ENCODE peak calls at places on chromosomes 1 and 21, in five cellular contexts. H is fibroblast of the aortic adventitia, U is heart left ventricle, B is heart right ventricle, E is spleen. I is an unnamed sample.

GRCh38 chr1:2859881-2860430 is 58.5 kb upstream of the TTC34 start:
- DNase-seq in B (no peak), E (no peak), H (no peak), U (no peak), I (no peak)

GRCh38 chr21:33257404-33257803 is 8.8 kb upstream of the IL10RB start:
- DNase-seq in H (no peak), U (no peak), B (no peak), E (no peak), I (no peak)

GRCh38 chr21:35147439-35147838 is 98.3 kb upstream of the RUNX1 start:
- DNase-seq in E (no peak), B (no peak), H (no peak), U (no peak), I (no peak)

GRCh38 chr1:89987170-89987819 is 7.6 kb upstream of the ZNF326 start:
- DNase-seq in B (peak; percentile 64), H (peak; percentile 89), E (no peak), U (no peak), I (peak; percentile 81)

GRCh38 chr1:16366722-16367257 is at the start of gene SZRD1:
- DNase-seq in H (peak; percentile 99), E (peak; percentile 99), B (peak; percentile 97), U (peak; percentile 97), I (peak; percentile 98)

GRCh38 chr1:243475966-243476365 is 220.1 kb downstream of the SDCCAG8 start:
- DNase-seq in E (no peak), B (no peak), H (peak; percentile 18), U (no peak), I (no peak)

GRCh38 chr1:175604598-175604997 is 138.8 kb downstream of the TNR start:
- DNase-seq in H (no peak), B (no peak), U (no peak), E (no peak), I (no peak)

GRCh38 chr1:111909010-111909409 is 80.5 kb downstream of the KCND3 start:
- DNase-seq in E (no peak), H (no peak), U (no peak), B (no peak), I (no peak)

GRCh38 chr1:30450818-30451233 is 272.6 kb downstream of the MATN1 start:
- DNase-seq in B (no peak), U (no peak), E (peak; percentile 41), H (no peak), I (no peak)

GRCh38 chr1:201785291-201785690 is 43.7 kb upstream of the IPO9 start:
- DNase-seq in U (no peak), E (no peak), H (no peak), B (no peak), I (no peak)

GRCh38 chr1:201782353-201782752 is 46.6 kb upstream of the IPO9 start:
- DNase-seq in E (no peak), H (no peak), B (no peak), U (no peak), I (no peak)

GRCh38 chr1:201781447-201781846 is 47.5 kb upstream of the IPO9 start:
- DNase-seq in E (no peak), U (no peak), B (no peak), H (peak; percentile 80), I (no peak)

GRCh38 chr1:201783067-201783466 is 45.9 kb upstream of the IPO9 start:
- DNase-seq in E (no peak), H (peak; percentile 63), U (no peak), B (no peak), I (no peak)

DNA sequence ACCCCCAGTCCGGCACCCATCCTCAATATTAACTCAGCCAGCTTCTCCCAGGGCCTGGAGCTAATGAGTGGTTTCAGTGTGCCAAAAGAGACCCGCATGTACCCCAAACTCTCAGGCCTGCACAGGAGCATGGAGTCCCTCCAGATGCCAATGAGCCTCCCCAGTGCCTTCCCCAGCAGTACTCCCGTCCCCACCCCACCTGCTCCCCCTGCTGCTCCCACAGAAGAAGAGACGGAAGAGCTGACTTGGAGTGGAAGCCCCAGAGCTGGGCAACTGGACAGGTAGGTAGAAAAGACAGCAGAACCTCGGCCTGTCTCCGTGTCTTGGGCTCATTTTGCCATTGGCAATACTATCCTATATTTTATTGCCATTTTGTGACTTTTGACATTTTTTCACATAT is 45.4 kb upstream of the IPO9 start:
- DNase-seq in H (no peak), E (no peak), U (no peak), B (no peak), I (no peak)
- TF ChIP-seq CTCF in H (no peak), E (no peak), U (no peak), B (no peak), I (no peak)

DNA sequence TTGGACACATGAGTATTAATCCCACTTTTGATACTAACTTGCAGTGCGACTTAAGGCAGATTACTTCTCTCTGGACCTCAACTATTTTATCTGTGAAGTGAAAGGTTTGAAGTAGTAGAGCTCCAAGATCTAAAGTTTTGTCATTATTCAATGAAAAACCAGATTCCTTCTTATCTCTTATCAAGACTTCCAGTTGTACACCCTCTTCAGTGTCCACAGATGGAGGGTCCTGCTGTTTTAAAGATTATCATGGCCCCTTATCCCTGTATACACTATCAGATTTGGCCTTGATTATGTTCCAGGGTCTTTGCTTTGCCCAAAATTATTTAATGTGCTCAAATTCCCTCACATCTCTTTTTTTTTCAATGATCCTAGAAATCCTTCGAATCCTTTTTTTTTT is 1.1 kb downstream of the C1orf50 start:
- DNase-seq in E (no peak), B (no peak), H (no peak), U (no peak), I (no peak)
- H3K4me3 ChIP-seq in E (peak overlapping the region; percentile 75), B (peak overlapping the region; percentile 93), H (peak overlapping the region; percentile 93), U (peak overlapping the region; percentile 88), I (peak overlapping the region; percentile 93)

GRCh38 chr1:202656951-202657646 is 53.2 kb downstream of the SYT2 start:
- DNase-seq in E (no peak), B (no peak), H (peak; percentile 34), U (no peak), I (peak; percentile 15)
- TF ChIP-seq CTCF in E (no peak), B (no peak), H (peak; percentile 34), U (no peak), I (peak; percentile 8)

GRCh38 chr1:160436975-160437374 is 36.6 kb downstream of the VANGL2 start:
- DNase-seq in H (no peak), E (no peak), U (no peak), B (no peak), I (no peak)

GRCh38 chr1:160439718-160440117 is 39.4 kb downstream of the VANGL2 start:
- DNase-seq in U (no peak), H (no peak), B (no peak), E (no peak), I (no peak)

GRCh38 chr1:160438320-160438918 is 38.1 kb downstream of the VANGL2 start:
- DNase-seq in E (no peak), U (no peak), B (no peak), H (no peak), I (no peak)

GRCh38 chr1:160438935-160439334 is 38.6 kb downstream of the VANGL2 start:
- DNase-seq in B (no peak), U (no peak), E (no peak), H (no peak), I (no peak)

DNA sequence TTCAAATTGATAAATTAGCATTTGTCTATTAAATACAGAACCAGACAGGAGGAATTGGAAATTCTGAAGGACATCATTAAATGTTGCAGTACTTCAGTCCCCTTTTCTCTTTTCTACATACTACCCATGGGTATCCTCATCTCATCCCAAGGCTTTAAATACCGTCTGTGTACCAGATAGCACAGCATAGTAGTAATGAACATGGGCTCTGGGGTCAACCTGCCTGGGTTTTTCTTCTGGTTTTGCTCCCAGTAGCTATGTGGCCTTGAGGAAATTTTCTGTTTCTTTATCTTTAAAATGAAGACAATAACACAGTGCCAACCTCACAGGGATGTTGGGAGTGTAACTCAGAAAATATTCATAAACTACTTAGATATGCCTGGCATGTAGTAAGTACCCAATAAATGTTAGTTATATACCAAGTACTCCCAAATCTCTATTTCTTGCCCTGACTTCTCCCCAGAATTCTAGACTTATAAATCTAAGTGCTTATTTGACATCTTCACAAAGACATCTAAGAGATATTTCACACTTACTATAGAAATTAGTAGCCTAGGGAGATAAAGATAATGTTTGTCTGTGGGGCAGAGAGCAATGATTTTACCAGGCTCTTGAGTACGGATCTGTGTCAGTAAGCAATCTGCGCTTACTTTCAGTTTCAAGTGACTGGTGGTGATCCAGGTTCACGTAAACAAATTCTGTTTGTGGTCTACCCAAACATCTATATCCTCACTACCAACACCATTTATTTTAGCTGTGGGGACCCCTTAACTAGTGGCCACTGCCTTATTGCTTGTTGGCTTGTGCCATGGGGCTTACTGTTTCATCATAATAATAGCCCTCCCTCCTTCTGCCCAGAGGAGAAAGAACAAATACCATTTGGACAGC is 37.3 kb downstream of the VANGL2 start:
- DNase-seq in H (no peak), E (no peak), U (no peak), B (no peak), I (no peak)
- H3K4me3 ChIP-seq in H (no peak overlapping the region), E (peak overlapping the region; percentile 54), U (peak overlapping the region; percentile 8), B (peak overlapping the region; percentile 20), I (no peak overlapping the region)

DNA sequence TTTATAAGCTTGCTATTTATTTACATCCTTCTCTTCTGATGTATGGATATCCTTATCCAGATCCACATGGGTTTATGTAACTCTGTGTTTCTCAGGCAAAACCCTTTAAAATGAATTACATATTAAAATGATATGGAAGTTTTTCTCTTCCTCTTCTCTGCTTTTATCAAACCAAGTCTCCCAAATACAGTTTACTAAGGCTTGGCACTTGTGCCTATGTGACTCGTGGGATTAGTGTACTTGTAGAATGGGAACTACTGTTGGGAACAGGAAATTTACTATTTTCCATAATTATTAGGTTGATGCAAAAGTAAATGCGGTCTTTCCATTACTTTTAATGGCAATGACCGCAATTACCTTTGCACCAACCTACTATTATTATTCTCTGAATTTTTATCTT is 14.8 kb downstream of the SIM2 start:
- DNase-seq in H (no peak), U (no peak), E (no peak), B (no peak), I (no peak)
- TF ChIP-seq CTCF in H (no peak), U (no peak), E (no peak), B (no peak), I (no peak)

DNA sequence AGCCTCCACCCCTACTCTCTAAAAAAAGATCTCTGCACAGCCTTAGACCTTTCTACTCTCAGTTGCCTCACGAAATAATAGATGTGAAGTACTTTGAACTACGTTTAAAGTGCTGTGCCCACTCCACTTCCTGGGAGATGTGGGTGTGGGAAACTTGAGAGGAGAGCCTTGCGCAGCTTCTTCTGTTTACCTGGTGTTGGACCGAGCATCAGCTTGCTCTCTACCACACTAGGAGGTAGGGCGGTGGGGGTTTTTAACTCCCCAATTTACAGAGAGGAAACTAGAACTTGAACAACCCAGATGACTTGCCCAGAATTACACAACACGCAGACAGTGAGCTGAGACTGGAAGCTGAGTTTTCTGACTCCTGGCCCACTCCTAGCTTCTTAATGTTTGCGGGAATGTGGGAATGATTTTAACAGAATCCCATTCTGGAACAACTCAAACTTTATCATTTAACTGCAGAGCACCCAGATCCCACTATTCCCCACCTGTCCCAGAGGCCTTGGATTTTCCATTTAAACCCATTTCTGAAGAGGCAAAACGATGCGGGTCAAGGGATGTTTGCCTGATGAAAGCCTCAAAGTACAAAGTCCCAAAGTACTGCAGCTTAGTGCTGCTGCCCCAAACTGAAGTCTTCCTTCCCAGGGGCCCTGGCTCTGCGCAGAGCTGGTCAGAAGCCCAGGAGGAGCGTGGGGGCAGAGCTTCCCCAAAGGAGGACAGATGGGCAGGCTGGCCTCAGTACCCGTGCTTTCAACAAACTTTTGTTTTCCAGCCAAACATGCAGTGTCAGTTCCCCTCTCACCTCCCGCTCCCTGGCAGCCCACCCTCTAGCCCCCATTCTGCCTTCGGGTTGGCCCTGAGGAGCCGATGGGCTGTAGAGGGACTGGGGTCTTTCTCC is 19.0 kb downstream of the BTG2 start:
- DNase-seq in B (no peak), H (peak; percentile 56), U (no peak), E (peak; percentile 82), I (no peak)
- H3K4me3 ChIP-seq in B (no peak overlapping the region), H (no peak overlapping the region), U (no peak overlapping the region), E (peak overlapping the region; percentile 57), I (no peak overlapping the region)

GRCh38 chr21:14737922-14738321 is 191.8 kb upstream of the SAMSN1 start:
- DNase-seq in E (no peak), U (no peak), H (peak; percentile 78), B (peak; percentile 34), I (peak; percentile 16)
- TF ChIP-seq CTCF in E (peak; percentile 72), U (peak; percentile 40), H (peak; percentile 72), B (peak; percentile 17), I (peak; percentile 48)

I was measured in HFF-Myc.